ENCODE peak calls at places on chromosomes 5 and 9, in six cellular contexts. M, F, W, V, X and P are unnamed samples.

GRCh38 chr9:32603914-32604852 is 31.2 kb upstream of the NDUFB6 start:
- DNase-seq in M (no peak), F (no peak), W (no peak), V (no peak), X (no peak), P (no peak)

GRCh38 chr9:117247271-117247670 is 167.6 kb downstream of the ASTN2 start:
- DNase-seq in M (no peak), F (no peak), W (no peak), V (peak), X (no peak), P (peak)

GRCh38 chr9:72675586-72675985 is 154.2 kb downstream of the TMC1 start:
- DNase-seq in M (no peak), F (no peak), W (no peak), V (peak), X (no peak), P (no peak)

GRCh38 chr5:172530406-172530805 is 76.1 kb upstream of the SH3PXD2B start:
- DNase-seq in M (peak), F (no peak), W (no peak), V (no peak), X (no peak), P (no peak)

GRCh38 chr5:61311836-61312808 is 19.9 kb upstream of the ZSWIM6 start:
- DNase-seq in M (no peak), F (no peak), W (peak), V (no peak), X (no peak), P (peak)

GRCh38 chr9:104788251-104788650 is 24.3 kb downstream of the NIPSNAP3B start:
- DNase-seq in M (no peak), F (no peak), W (no peak), V (no peak), X (no peak), P (no peak)

GRCh38 chr9:5389109-5389732 is 48.5 kb downstream of the PLGRKT start:
- DNase-seq in M (no peak), F (no peak), W (peak), V (no peak), X (no peak), P (peak)

GRCh38 chr5:43802119-43802518 is 199.1 kb downstream of the NNT start:
- DNase-seq in M (no peak), F (no peak), W (peak), V (no peak), X (no peak), P (no peak)

GRCh38 chr9:26426732-26427131 is 465.9 kb downstream of the CAAP1 start:
- DNase-seq in M (peak), F (peak), W (no peak), V (peak), X (no peak), P (no peak)

GRCh38 chr5:135543151-135543818 is 7.5 kb upstream of the NEUROG1 start:
- DNase-seq in M (peak), F (no peak), W (no peak), V (no peak), X (peak), P (no peak)

GRCh38 chr9:118017607-118018122 is 313.5 kb downstream of the TLR4 start:
- DNase-seq in M (no peak), F (no peak), W (no peak), V (no peak), X (no peak), P (no peak)

GRCh38 chr5:53069626-53070025 is 39.9 kb downstream of the MOCS2 start:
- DNase-seq in M (no peak), F (no peak), W (peak), V (no peak), X (no peak), P (no peak)

GRCh38 chr9:77018058-77019009 is 1.1 kb upstream of the FOXB2 start:
- DNase-seq in M (peak), F (no peak), W (no peak), V (peak), X (peak), P (no peak)

GRCh38 chr5:137179203-137179602 is 319.9 kb downstream of the SPOCK1 start:
- DNase-seq in M (no peak), F (no peak), W (no peak), V (no peak), X (no peak), P (no peak)

GRCh38 chr5:146205499-146206202 is 2.2 kb downstream of the RBM27 start:
- DNase-seq in M (no peak), F (no peak), W (no peak), V (no peak), X (no peak), P (no peak)

GRCh38 chr5:33969572-33970452 is 14.7 kb downstream of the SLC45A2 start:
- DNase-seq in M (peak), F (no peak), W (peak), V (peak), X (peak), P (peak)

GRCh38 chr9:109418827-109419226 is 79.3 kb downstream of the PTPN3 start:
- DNase-seq in M (no peak), F (no peak), W (no peak), V (peak), X (peak), P (no peak)

GRCh38 chr9:111630182-111631070 is 708 bp upstream of the DNAJC25 start:
- DNase-seq in M (no peak), F (no peak), W (no peak), V (no peak), X (no peak), P (no peak)

GRCh38 chr9:33170464-33171156 is 3.5 kb upstream of the B4GALT1 start:
- DNase-seq in M (peak), F (no peak), W (no peak), V (peak), X (no peak), P (no peak)

GRCh38 chr9:127574089-127574921 is 37.8 kb upstream of the STXBP1 start:
- DNase-seq in M (no peak), F (no peak), W (no peak), V (no peak), X (no peak), P (no peak)

GRCh38 chr9:127572961-127573727 is 38.9 kb upstream of the STXBP1 start:
- DNase-seq in M (no peak), F (no peak), W (peak), V (no peak), X (no peak), P (peak)

GRCh38 chr9:127578627-127578951 is 33.5 kb upstream of the STXBP1 start:
- DNase-seq in M (no peak), F (no peak), W (no peak), V (no peak), X (no peak), P (no peak)

GRCh38 chr9:127578952-127579853 is 32.9 kb upstream of the STXBP1 start:
- DNase-seq in M (peak), F (no peak), W (peak), V (peak), X (no peak), P (peak)

DNA sequence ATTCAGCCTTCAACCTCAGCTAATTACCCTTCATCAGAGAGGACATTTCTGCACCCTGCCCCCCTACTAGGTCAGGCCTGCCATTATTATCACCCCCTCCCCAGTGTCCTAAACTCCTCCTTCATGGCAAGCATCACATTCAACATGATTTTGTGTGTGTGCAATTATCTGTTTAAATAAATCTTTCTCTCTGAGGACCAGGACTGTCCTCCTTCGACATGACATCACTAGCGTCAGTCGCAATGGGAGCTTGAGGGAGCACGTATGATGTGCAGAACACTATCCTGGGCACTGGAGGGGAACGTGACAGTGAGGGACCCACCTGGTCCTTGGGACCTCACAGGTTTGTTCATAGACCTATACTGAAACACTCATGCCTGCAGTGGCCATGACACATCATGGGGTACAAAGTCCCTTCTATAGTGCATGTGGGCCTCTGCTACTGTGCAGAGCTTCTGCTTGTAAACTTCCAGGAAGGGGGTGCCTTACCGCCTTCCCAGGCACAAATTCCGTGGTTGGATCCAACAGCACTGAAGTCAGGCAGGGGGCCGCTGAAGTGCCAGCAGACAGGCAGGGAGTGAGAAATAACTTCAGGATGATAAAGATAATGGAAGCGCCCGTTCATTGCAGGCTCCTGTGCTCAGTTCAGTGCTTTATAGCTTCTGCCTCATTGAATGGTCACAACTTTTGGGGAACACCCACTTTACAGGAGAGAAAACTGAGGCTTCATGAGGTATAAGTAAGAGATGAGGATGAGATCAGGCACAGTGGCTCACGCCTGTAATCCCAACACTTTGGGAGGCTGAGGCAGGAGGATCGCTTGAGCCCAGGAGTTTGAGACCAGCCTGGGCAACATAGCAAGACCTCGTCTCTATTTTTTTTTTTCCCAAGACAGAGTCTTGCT is 36.0 kb upstream of the STXBP1 start:
- DNase-seq in M (no peak), F (no peak), W (no peak), V (peak), X (no peak), P (no peak)
- H2AK5ac ChIP-seq in M (no peak), F (no peak), W (peak), V (no peak), X (no peak), P (peak)

DNA sequence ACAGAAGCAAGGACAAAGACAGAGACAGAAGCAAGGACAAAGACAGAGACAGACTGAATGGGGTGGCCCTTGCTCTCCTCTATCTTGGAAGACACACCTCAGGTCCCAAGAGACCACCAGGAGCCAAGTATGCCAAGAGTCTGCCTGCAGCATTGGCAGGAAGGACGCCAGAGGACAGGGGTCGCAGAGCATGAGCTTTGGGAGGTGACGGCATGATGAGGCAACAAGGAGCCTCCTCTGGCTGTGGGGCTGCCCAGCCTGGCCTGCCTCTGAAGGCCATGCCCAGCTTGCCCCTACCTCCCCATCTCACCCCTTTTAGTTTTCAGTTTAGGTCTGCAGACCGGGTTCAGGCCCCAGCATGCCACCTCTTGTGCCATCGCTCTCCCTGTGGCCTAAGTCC is 17.6 kb downstream of the PDGFRB start:
- DNase-seq in M (no peak), F (no peak), W (peak), V (no peak), X (no peak), P (peak)
- H3K18ac ChIP-seq in M (no peak), F (peak), W (peak), V (peak), X (peak), P (peak)

GRCh38 chr5:180806351-180807011 is 3.9 kb upstream of the MGAT1 start:
- DNase-seq in M (no peak), F (no peak), W (no peak), V (no peak), X (no peak), P (no peak)

GRCh38 chr5:180801596-180802324 is 846 bp downstream of the MGAT1 start:
- DNase-seq in M (no peak), F (no peak), W (no peak), V (no peak), X (no peak), P (no peak)

GRCh38 chr5:180802325-180803180 is at the start of gene MGAT1:
- DNase-seq in M (peak), F (no peak), W (peak), V (peak), X (peak), P (peak)

GRCh38 chr5:180804129-180804601 is 1.6 kb upstream of the MGAT1 start:
- DNase-seq in M (no peak), F (no peak), W (no peak), V (no peak), X (no peak), P (no peak)

DNA sequence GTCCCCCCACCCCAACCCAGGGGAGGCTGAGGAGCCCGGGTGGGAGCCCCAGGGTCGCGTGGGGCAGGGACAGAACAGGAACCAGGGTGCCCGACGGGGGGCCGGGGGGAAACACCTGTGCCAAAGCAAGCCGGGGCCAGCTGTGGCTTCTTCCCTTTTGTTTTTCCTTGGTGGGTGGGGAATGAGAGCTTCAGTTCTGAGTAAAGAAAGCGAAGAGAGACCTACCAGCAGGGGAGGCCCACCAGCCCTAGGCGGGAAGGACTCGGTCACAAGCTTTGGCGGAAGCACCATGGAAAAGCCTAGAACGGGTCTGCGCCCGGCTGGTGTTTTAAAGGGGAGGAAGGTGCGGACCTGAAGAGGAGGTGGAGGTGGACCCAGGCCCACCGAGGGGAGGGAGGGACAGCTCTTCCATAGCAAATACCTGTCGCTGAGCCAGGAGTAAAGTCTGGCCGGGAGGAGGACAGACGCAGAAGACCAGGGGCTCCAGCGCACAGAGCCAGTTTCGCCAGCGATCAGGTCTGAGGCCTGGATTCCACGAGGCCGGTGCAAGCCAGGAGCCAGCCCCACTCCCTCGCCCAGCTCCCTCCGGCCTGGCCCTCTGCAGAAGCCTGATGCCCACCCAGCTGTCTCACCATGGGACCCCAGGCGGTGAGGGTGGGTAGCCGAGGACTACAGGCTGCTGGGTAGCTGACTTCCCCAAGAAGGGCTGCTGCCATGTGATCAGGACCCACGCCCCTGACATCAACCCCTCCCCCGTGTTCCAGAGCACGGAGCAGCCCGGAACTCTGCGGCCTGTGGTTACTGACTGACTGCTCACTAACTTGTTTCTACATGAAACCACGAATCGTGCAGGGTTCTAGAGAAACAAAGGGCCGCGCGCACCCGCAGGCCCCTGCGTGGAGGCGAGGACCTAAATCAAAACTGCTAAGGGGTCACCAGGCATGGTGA is 849 bp upstream of the MGAT1 start:
- DNase-seq in M (no peak), F (no peak), W (no peak), V (peak), X (peak), P (peak)
- H2AK5ac ChIP-seq in M (no peak), F (peak), W (no peak), V (peak), X (peak), P (peak)

GRCh38 chr5:125148706-125149105 is 402.3 kb upstream of the ZNF608 start:
- DNase-seq in M (no peak), F (no peak), W (peak), V (no peak), X (no peak), P (peak)
- H3K18ac ChIP-seq in M (no peak), F (no peak), W (no peak), V (peak), X (no peak), P (no peak)

GRCh38 chr5:72648511-72648910 is 141.3 kb upstream of the ZNF366 start:
- DNase-seq in M (no peak), F (no peak), W (peak), V (no peak), X (no peak), P (no peak)

GRCh38 chr5:72651779-72652178 is 144.6 kb upstream of the ZNF366 start:
- DNase-seq in M (no peak), F (no peak), W (no peak), V (no peak), X (no peak), P (peak)

GRCh38 chr5:72649449-72649848 is 142.2 kb upstream of the ZNF366 start:
- DNase-seq in M (no peak), F (no peak), W (peak), V (no peak), X (no peak), P (peak)

GRCh38 chr5:72653586-72653985 is 146.4 kb upstream of the ZNF366 start:
- DNase-seq in M (no peak), F (no peak), W (no peak), V (peak), X (no peak), P (peak)

GRCh38 chr5:72651109-72651508 is 143.9 kb upstream of the ZNF366 start:
- DNase-seq in M (no peak), F (no peak), W (no peak), V (no peak), X (no peak), P (peak)
- H2AK5ac ChIP-seq in M (no peak), F (no peak), W (no peak), V (no peak), X (no peak), P (no peak)

GRCh38 chr5:174688441-174689354 is 35.7 kb upstream of the MSX2 start:
- DNase-seq in M (peak), F (no peak), W (no peak), V (peak), X (no peak), P (no peak)
- H3K18ac ChIP-seq in M (no peak), F (peak), W (no peak), V (peak), X (no peak), P (no peak)